ENCODE peak calls at places on chromosomes 11 and 22, in five cellular contexts. One of them, this sample, is unnamed.

GRCh38 chr22:42895087-42895486 is 38.0 kb upstream of the ARFGAP3 start:
- DNase-seq in tibial nerve: no peak
- DNase-seq in fibroblast of pulmonary artery: no peak
- DNase-seq in neural progenitor cell: no peak
- DNase-seq in psoas muscle: no peak
- DNase-seq in this sample: peak; percentile 82

GRCh38 chr22:45210577-45211431 is 29.9 kb downstream of the KIAA0930 start:
- DNase-seq in tibial nerve: no peak
- DNase-seq in fibroblast of pulmonary artery: no peak
- DNase-seq in neural progenitor cell: no peak
- DNase-seq in psoas muscle: peak; percentile 43
- DNase-seq in this sample: no peak

GRCh38 chr22:36398602-36399472 is 11.1 kb upstream of the MYH9 start:
- DNase-seq in tibial nerve: no peak
- DNase-seq in fibroblast of pulmonary artery: peak; percentile 86
- DNase-seq in neural progenitor cell: no peak
- DNase-seq in psoas muscle: no peak
- DNase-seq in this sample: no peak

GRCh38 chr11:289145-289705 is 299 bp downstream of the PGGHG start:
- DNase-seq in tibial nerve: no peak
- DNase-seq in fibroblast of pulmonary artery: no peak
- DNase-seq in neural progenitor cell: no peak
- DNase-seq in psoas muscle: peak; percentile 52
- DNase-seq in this sample: no peak

GRCh38 chr11:94792453-94792852 is 24.3 kb downstream of the AMOTL1 start:
- DNase-seq in tibial nerve: no peak
- DNase-seq in fibroblast of pulmonary artery: no peak
- DNase-seq in neural progenitor cell: no peak
- DNase-seq in psoas muscle: no peak
- DNase-seq in this sample: no peak

GRCh38 chr11:57031541-57031940 is 42.8 kb downstream of the OR5AK2 start:
- DNase-seq in tibial nerve: no peak
- DNase-seq in fibroblast of pulmonary artery: peak; percentile 3
- DNase-seq in neural progenitor cell: no peak
- DNase-seq in psoas muscle: no peak
- DNase-seq in this sample: no peak

GRCh38 chr11:42098075-42098474 is 638.6 kb upstream of the LRRC4C start:
- DNase-seq in tibial nerve: no peak
- DNase-seq in fibroblast of pulmonary artery: no peak
- DNase-seq in neural progenitor cell: no peak
- DNase-seq in psoas muscle: no peak
- DNase-seq in this sample: no peak

GRCh38 chr11:61429346-61429690 is 457 bp downstream of the CPSF7 start:
- DNase-seq in tibial nerve: peak; percentile 28
- DNase-seq in fibroblast of pulmonary artery: peak; percentile 51
- DNase-seq in neural progenitor cell: peak; percentile 93
- DNase-seq in psoas muscle: peak; percentile 85
- DNase-seq in this sample: peak; percentile 84

GRCh38 chr11:35539256-35539655 is 13.8 kb upstream of the PAMR1 start:
- DNase-seq in tibial nerve: no peak
- DNase-seq in fibroblast of pulmonary artery: peak; percentile 50
- DNase-seq in neural progenitor cell: no peak
- DNase-seq in psoas muscle: no peak
- DNase-seq in this sample: no peak

GRCh38 chr22:30422481-30423295 is 2.9 kb upstream of the MTFP1 start:
- DNase-seq in tibial nerve: peak; percentile 65
- DNase-seq in fibroblast of pulmonary artery: peak; percentile 91
- DNase-seq in neural progenitor cell: peak; percentile 76
- DNase-seq in psoas muscle: peak; percentile 91
- DNase-seq in this sample: no peak

GRCh38 chr11:129315781-129316579 is 59.7 kb upstream of the BARX2 start:
- DNase-seq in tibial nerve: no peak
- DNase-seq in fibroblast of pulmonary artery: no peak
- DNase-seq in neural progenitor cell: peak; percentile 56
- DNase-seq in psoas muscle: no peak
- DNase-seq in this sample: no peak

GRCh38 chr11:6431861-6432260 is 8.9 kb downstream of the HPX start:
- DNase-seq in tibial nerve: no peak
- DNase-seq in fibroblast of pulmonary artery: peak; percentile 50
- DNase-seq in neural progenitor cell: no peak
- DNase-seq in psoas muscle: no peak
- DNase-seq in this sample: no peak

GRCh38 chr11:28223577-28223976 is 115.4 kb downstream of the METTL15 start:
- DNase-seq in tibial nerve: no peak
- DNase-seq in fibroblast of pulmonary artery: no peak
- DNase-seq in neural progenitor cell: no peak
- DNase-seq in psoas muscle: no peak
- DNase-seq in this sample: peak; percentile 9

GRCh38 chr11:116707250-116707649 is 65.5 kb downstream of the BUD13 start:
- DNase-seq in tibial nerve: no peak
- DNase-seq in fibroblast of pulmonary artery: no peak
- DNase-seq in neural progenitor cell: no peak
- DNase-seq in psoas muscle: no peak
- DNase-seq in this sample: no peak

GRCh38 chr11:119307219-119307618 is 9.7 kb downstream of the MCAM start:
- DNase-seq in tibial nerve: no peak
- DNase-seq in fibroblast of pulmonary artery: no peak
- DNase-seq in neural progenitor cell: peak; percentile 67
- DNase-seq in psoas muscle: no peak
- DNase-seq in this sample: no peak

GRCh38 chr22:17120281-17120680 is 879 bp downstream of the TMEM121B start:
- DNase-seq in tibial nerve: no peak
- DNase-seq in fibroblast of pulmonary artery: peak; percentile 53
- DNase-seq in neural progenitor cell: peak; percentile 95
- DNase-seq in psoas muscle: peak; percentile 82
- DNase-seq in this sample: peak; percentile 52

GRCh38 chr11:114036156-114036811 is 23.2 kb upstream of the ZBTB16 start:
- DNase-seq in tibial nerve: peak; percentile 73
- DNase-seq in fibroblast of pulmonary artery: peak; percentile 85
- DNase-seq in neural progenitor cell: peak; percentile 96
- DNase-seq in psoas muscle: peak; percentile 94
- DNase-seq in this sample: peak; percentile 24

GRCh38 chr11:88068848-88069554 is 106.2 kb downstream of the RAB38 start:
- DNase-seq in tibial nerve: no peak
- DNase-seq in fibroblast of pulmonary artery: no peak
- DNase-seq in neural progenitor cell: no peak
- DNase-seq in psoas muscle: no peak
- DNase-seq in this sample: no peak

GRCh38 chr11:93249437-93250210 is 51.8 kb upstream of the SLC36A4 start:
- DNase-seq in tibial nerve: no peak
- DNase-seq in fibroblast of pulmonary artery: no peak
- DNase-seq in neural progenitor cell: no peak
- DNase-seq in psoas muscle: no peak
- DNase-seq in this sample: peak; percentile 14

GRCh38 chr22:50505776-50506610 is 1.5 kb downstream of the LMF2 start:
- DNase-seq in tibial nerve: no peak
- DNase-seq in fibroblast of pulmonary artery: no peak
- DNase-seq in neural progenitor cell: no peak
- DNase-seq in psoas muscle: no peak
- DNase-seq in this sample: peak; percentile 11

GRCh38 chr22:42887523-42888507 is 30.7 kb upstream of the ARFGAP3 start:
- DNase-seq in tibial nerve: no peak
- DNase-seq in fibroblast of pulmonary artery: no peak
- DNase-seq in neural progenitor cell: no peak
- DNase-seq in psoas muscle: no peak
- DNase-seq in this sample: no peak

GRCh38 chr22:49979587-49980264 is 19.2 kb downstream of the PIM3 start:
- DNase-seq in tibial nerve: no peak
- DNase-seq in fibroblast of pulmonary artery: peak; percentile 65
- DNase-seq in neural progenitor cell: peak; percentile 73
- DNase-seq in psoas muscle: peak; percentile 47
- DNase-seq in this sample: peak; percentile 61

GRCh38 chr11:76629133-76629852 is 41.3 kb downstream of the LRRC32 start:
- DNase-seq in tibial nerve: peak; percentile 74
- DNase-seq in fibroblast of pulmonary artery: peak; percentile 97
- DNase-seq in neural progenitor cell: no peak
- DNase-seq in psoas muscle: peak; percentile 74
- DNase-seq in this sample: no peak

GRCh38 chr11:85823816-85824215 is 12.9 kb upstream of the SYTL2 start:
- DNase-seq in tibial nerve: no peak
- DNase-seq in fibroblast of pulmonary artery: no peak
- DNase-seq in neural progenitor cell: no peak
- DNase-seq in psoas muscle: no peak
- DNase-seq in this sample: peak; percentile 8

GRCh38 chr11:86248609-86249008 is 4.1 kb downstream of the EED start:
- DNase-seq in tibial nerve: no peak
- DNase-seq in fibroblast of pulmonary artery: no peak
- DNase-seq in neural progenitor cell: no peak
- DNase-seq in psoas muscle: no peak
- DNase-seq in this sample: peak; percentile 24

GRCh38 chr11:32033067-32033466 is 57.8 kb upstream of the RCN1 start:
- DNase-seq in tibial nerve: no peak
- DNase-seq in fibroblast of pulmonary artery: no peak
- DNase-seq in neural progenitor cell: no peak
- DNase-seq in psoas muscle: no peak
- DNase-seq in this sample: peak; percentile 33

GRCh38 chr11:32033491-32033890 is 57.4 kb upstream of the RCN1 start:
- DNase-seq in tibial nerve: no peak
- DNase-seq in fibroblast of pulmonary artery: peak; percentile 45
- DNase-seq in neural progenitor cell: no peak
- DNase-seq in psoas muscle: no peak
- DNase-seq in this sample: no peak

GRCh38 chr11:32034149-32034548 is 56.7 kb upstream of the RCN1 start:
- DNase-seq in tibial nerve: no peak
- DNase-seq in fibroblast of pulmonary artery: peak; percentile 87
- DNase-seq in neural progenitor cell: no peak
- DNase-seq in psoas muscle: no peak
- DNase-seq in this sample: no peak

GRCh38 chr11:32032052-32032451 is 58.8 kb upstream of the RCN1 start:
- DNase-seq in tibial nerve: no peak
- DNase-seq in fibroblast of pulmonary artery: no peak
- DNase-seq in neural progenitor cell: no peak
- DNase-seq in psoas muscle: no peak
- DNase-seq in this sample: no peak

DNA sequence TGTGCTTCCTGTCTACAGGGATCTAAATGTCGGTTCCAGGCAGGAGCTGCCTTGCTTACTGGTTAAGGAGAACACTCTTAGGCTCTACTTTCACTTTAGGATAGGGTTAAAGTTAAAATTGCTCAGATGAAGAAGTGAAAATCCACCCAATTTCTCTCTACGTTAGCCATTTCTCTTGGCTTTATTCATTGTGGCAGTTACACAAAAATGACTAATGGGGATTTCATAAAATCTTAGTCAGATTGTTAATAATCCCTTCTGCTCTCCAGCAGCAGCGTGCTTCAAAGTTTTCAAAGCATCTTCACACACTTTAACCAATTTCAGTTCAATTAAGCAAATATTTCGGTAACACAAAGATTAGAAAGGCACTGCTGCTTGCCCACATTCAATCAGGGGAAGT is 58.4 kb upstream of the RCN1 start:
- DNase-seq in tibial nerve: no peak
- DNase-seq in fibroblast of pulmonary artery: no peak
- DNase-seq in neural progenitor cell: no peak
- DNase-seq in psoas muscle: no peak
- DNase-seq in this sample: peak; percentile 43
- H3K4me3 ChIP-seq in tibial nerve: no peak overlapping the region
- H3K4me3 ChIP-seq in fibroblast of pulmonary artery: no peak overlapping the region
- H3K4me3 ChIP-seq in neural progenitor cell: no peak overlapping the region
- H3K4me3 ChIP-seq in psoas muscle: no peak overlapping the region
- H3K4me3 ChIP-seq in this sample: no peak overlapping the region

DNA sequence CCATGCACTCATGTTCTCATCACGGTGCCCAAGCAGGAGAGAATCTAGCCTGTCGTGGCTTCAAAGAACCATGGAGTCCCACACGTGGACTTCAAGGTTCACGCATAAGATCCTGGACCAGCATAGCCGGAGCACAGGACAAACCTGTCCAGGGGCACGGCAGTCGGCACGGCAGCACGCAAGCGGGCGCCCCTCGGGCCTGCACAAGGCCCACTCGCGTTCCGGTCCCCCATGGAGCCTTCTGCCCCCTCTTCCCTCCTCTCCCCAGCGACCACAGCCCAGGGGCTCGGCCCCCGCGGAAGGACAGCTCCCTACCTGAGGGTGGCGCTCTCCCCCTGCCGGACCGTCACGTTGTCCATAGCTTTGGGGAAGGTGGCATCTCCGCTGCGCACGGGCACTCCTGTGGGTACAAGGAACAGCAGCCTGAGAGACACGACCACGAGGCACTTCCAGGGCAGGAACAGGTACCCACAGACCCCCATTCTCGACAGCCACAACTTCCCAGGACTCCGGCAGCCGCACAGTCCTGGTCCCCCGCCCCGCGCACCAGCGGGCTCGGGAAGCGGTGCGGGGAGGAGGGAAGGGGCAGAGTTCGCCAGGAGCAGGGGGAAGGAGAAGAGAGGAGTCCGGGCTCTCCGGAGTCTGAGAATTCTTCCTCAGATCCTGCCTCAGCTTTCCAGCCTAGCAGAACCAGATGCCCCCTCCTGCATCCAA is 589.5 kb downstream of the OPCML start:
- DNase-seq in tibial nerve: no peak
- DNase-seq in fibroblast of pulmonary artery: no peak
- DNase-seq in neural progenitor cell: peak; percentile 57
- DNase-seq in psoas muscle: no peak
- DNase-seq in this sample: no peak
- TF ChIP-seq CTCF in tibial nerve: peak; percentile 42
- TF ChIP-seq CTCF in fibroblast of pulmonary artery: no peak
- TF ChIP-seq CTCF in neural progenitor cell: peak; percentile 66
- TF ChIP-seq CTCF in psoas muscle: no peak
- TF ChIP-seq CTCF in this sample: no peak

DNA sequence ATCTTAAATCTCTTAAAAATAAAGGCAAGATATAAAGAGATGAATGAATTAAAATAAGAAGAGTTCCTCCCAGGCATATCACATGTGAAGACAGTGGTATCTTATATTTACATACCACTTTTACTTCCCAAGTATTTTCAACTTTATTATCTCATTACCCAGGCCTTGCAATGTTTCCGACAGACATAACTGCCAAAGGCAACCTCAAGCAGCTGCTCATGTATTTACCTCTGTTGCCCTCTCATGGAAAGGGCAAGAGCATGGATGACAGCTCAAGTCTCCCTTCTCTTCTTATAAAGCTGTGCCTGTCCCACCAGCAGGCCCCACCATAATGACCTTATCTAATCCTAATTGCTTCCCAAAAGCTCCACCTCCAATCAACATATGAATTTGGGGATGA is 894.2 kb downstream of the NTM start:
- DNase-seq in tibial nerve: no peak
- DNase-seq in fibroblast of pulmonary artery: no peak
- DNase-seq in neural progenitor cell: no peak
- DNase-seq in psoas muscle: no peak
- DNase-seq in this sample: no peak
- H3K4me3 ChIP-seq in tibial nerve: no peak overlapping the region
- H3K4me3 ChIP-seq in fibroblast of pulmonary artery: no peak overlapping the region
- H3K4me3 ChIP-seq in neural progenitor cell: no peak overlapping the region
- H3K4me3 ChIP-seq in psoas muscle: no peak overlapping the region
- H3K4me3 ChIP-seq in this sample: no peak overlapping the region

DNA sequence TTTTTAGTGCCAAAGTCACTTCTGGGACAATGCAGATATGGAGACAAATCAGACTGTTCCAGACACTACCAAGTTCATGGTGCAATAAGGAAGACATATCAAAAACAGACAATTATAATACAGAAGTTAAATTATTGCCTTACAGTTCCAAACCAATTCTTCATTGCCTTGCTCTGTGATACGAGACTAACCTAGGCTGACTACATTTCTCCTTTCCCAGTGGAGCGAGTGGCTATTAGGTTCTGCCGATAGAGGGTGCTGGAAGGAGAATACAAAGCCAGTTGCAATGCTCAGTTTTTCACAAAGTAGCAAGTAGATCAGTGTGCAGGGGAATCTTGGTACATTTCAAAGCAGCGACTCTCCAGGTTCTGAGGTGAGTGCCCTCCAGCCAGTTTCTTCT is 67.8 kb downstream of the FAM168A start:
- DNase-seq in tibial nerve: no peak
- DNase-seq in fibroblast of pulmonary artery: no peak
- DNase-seq in neural progenitor cell: peak; percentile 46
- DNase-seq in psoas muscle: no peak
- DNase-seq in this sample: no peak
- TF ChIP-seq CTCF in tibial nerve: no peak
- TF ChIP-seq CTCF in fibroblast of pulmonary artery: peak; percentile 38
- TF ChIP-seq CTCF in neural progenitor cell: peak; percentile 53
- TF ChIP-seq CTCF in psoas muscle: no peak
- TF ChIP-seq CTCF in this sample: no peak